ENCODE peak calls at places on chromosomes 5 and 9, in six cellular contexts. K is H9, C is IMR-90, S is mesenchymal stem cell, T is trophoblast cell, Y is H1. V is an unnamed sample.

GRCh38 chr5:145943674-145944121 is 7.3 kb downstream of the SH3RF2 start:
- DNase-seq in K (no peak), C (peak; percentile 25), S (no peak), T (no peak), Y (no peak), V (no peak)

GRCh38 chr5:96091874-96092273 is 130.2 kb upstream of the ELL2 start:
- DNase-seq in K (no peak), C (no peak), S (no peak), T (no peak), Y (no peak), V (no peak)

GRCh38 chr9:128579194-128579593 is 26.8 kb downstream of the SPTAN1 start:
- DNase-seq in K (no peak), C (no peak), S (no peak), T (no peak), Y (no peak), V (no peak)

GRCh38 chr9:109351032-109351431 is 30.2 kb upstream of the EPB41L4B start:
- DNase-seq in K (no peak), C (no peak), S (no peak), T (no peak), Y (no peak), V (no peak)

GRCh38 chr5:36982146-36982545 is 105.6 kb downstream of the NIPBL start:
- DNase-seq in K (no peak), C (peak; percentile 74), S (no peak), T (peak; percentile 6), Y (no peak), V (no peak)

GRCh38 chr9:79946718-79947117 is 375.0 kb downstream of the TLE4 start:
- DNase-seq in K (no peak), C (peak; percentile 32), S (peak; percentile 18), T (no peak), Y (no peak), V (no peak)

GRCh38 chr9:31820426-31820825 is 564.0 kb upstream of the ACO1 start:
- DNase-seq in K (no peak), C (no peak), S (no peak), T (no peak), Y (no peak), V (no peak)

GRCh38 chr9:92147030-92147853 is 32.0 kb upstream of the SPTLC1 start:
- DNase-seq in K (peak; percentile 65), C (peak; percentile 94), S (peak; percentile 98), T (peak; percentile 90), Y (no peak), V (no peak)

GRCh38 chr5:119417891-119418781 is 34.2 kb upstream of the HSD17B4 start:
- DNase-seq in K (no peak), C (peak; percentile 76), S (peak; percentile 81), T (no peak), Y (no peak), V (no peak)

GRCh38 chr5:951940-952596 is 56.5 kb upstream of the NKD2 start:
- DNase-seq in K (no peak), C (no peak), S (no peak), T (no peak), Y (no peak), V (no peak)

GRCh38 chr9:120861935-120862334 is 15.1 kb downstream of the PHF19 start:
- DNase-seq in K (no peak), C (no peak), S (no peak), T (no peak), Y (no peak), V (no peak)
- H3K9ac ChIP-seq in K (no peak overlapping the region), C (no peak overlapping the region), S (no peak overlapping the region), T (no peak overlapping the region), Y (no peak overlapping the region), V (no peak overlapping the region)

DNA sequence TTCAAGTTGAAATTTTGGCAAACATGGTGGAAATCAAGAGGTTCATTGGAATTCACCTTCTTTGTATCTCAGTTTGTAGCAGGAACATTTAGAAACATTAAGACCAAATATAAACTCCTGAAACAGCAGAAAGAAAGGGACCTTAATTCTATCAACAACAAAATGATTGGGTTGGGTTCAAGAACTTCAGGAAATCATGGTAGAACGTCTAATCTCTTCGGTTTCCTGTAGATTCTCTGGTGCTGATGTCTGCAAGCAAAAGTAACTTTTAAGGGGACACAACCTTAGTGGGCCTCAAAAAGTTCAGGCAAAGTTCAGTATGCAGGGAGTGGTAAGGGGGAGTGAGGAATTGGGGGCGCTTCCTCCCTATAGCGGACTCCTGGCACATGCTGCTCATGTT is 3.4 kb downstream of the IL33 start:
- DNase-seq in K (no peak), C (no peak), S (no peak), T (no peak), Y (no peak), V (no peak)
- H3K14ac ChIP-seq in K (no peak overlapping the region), C (no peak overlapping the region), S (no peak overlapping the region), T (no peak overlapping the region), Y (no peak overlapping the region), V (no peak overlapping the region)

GRCh38 chr5:66929995-66930394 is 266.6 kb downstream of the CD180 start:
- DNase-seq in K (no peak), C (no peak), S (no peak), T (no peak), Y (no peak), V (no peak)
- H3K4me1 ChIP-seq in K (no peaks in the 10 kb centered on the region), C (no peaks in the 10 kb centered on the region), S (no peaks in the 10 kb centered on the region), T (no peaks in the 10 kb centered on the region), Y (no peaks in the 10 kb centered on the region), V (no peaks in the 10 kb centered on the region)

DNA sequence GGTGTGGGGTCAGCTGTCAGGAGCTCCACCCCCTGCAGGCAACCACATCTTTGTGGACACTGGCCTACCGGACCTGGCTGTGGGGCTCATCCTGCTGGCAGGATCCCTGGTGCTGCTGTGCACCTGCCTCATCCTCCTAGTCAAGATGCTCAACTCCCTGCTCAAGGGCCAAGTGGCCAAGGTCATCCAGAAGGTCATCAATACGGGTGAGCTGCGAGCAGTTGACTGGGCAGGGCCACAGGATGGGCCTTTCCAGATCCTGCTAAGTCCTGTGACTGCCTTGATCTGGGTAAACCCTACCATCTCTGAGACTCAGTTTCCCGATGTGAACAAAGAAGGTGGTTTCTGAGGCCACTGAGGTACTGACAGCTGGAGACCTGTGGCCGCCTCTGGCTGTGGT is 6.5 kb downstream of the PFN3 start:
- DNase-seq in K (no peak), C (no peak), S (no peak), T (no peak), Y (no peak), V (no peak)
- H3K9ac ChIP-seq in K (no peak overlapping the region), C (no peak overlapping the region), S (no peak overlapping the region), T (no peak overlapping the region), Y (no peak overlapping the region), V (no peak overlapping the region)

GRCh38 chr5:160128632-160129031 is 9.4 kb upstream of the PWWP2A start:
- DNase-seq in K (no peak), C (no peak), S (no peak), T (no peak), Y (no peak), V (no peak)

GRCh38 chr5:160129841-160130240 is 10.6 kb upstream of the PWWP2A start:
- DNase-seq in K (no peak), C (peak; percentile 9), S (no peak), T (no peak), Y (no peak), V (no peak)

GRCh38 chr5:160133918-160134304 is 14.7 kb upstream of the PWWP2A start:
- DNase-seq in K (no peak), C (no peak), S (no peak), T (no peak), Y (no peak), V (no peak)

GRCh38 chr5:160133071-160133917 is 14.0 kb upstream of the PWWP2A start:
- DNase-seq in K (peak; percentile 73), C (no peak), S (peak; percentile 76), T (no peak), Y (peak; percentile 25), V (peak; percentile 53)

DNA sequence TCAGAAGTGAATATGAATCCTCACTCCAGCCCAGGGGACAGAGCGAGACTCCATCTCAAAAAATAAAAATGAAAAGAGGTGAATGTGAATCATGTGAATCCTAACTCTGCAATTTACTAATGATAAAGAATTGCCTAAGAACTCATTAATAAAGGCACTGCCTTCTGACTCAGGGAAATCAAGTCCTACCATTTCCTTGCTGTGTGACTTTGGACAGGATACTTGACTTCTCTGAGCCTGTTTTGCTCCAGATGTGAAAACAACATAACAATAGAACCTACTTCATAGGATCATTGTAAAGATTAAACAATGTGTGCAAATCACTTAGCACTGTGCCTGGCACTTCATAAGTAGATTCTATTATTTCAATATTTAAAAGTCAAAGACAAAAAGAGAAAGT is 15.1 kb upstream of the PWWP2A start:
- DNase-seq in K (no peak), C (no peak), S (no peak), T (no peak), Y (no peak), V (no peak)
- H3K14ac ChIP-seq in K (no peak overlapping the region), C (no peak overlapping the region), S (no peak overlapping the region), T (no peak overlapping the region), Y (no peak overlapping the region), V (no peak overlapping the region)

DNA sequence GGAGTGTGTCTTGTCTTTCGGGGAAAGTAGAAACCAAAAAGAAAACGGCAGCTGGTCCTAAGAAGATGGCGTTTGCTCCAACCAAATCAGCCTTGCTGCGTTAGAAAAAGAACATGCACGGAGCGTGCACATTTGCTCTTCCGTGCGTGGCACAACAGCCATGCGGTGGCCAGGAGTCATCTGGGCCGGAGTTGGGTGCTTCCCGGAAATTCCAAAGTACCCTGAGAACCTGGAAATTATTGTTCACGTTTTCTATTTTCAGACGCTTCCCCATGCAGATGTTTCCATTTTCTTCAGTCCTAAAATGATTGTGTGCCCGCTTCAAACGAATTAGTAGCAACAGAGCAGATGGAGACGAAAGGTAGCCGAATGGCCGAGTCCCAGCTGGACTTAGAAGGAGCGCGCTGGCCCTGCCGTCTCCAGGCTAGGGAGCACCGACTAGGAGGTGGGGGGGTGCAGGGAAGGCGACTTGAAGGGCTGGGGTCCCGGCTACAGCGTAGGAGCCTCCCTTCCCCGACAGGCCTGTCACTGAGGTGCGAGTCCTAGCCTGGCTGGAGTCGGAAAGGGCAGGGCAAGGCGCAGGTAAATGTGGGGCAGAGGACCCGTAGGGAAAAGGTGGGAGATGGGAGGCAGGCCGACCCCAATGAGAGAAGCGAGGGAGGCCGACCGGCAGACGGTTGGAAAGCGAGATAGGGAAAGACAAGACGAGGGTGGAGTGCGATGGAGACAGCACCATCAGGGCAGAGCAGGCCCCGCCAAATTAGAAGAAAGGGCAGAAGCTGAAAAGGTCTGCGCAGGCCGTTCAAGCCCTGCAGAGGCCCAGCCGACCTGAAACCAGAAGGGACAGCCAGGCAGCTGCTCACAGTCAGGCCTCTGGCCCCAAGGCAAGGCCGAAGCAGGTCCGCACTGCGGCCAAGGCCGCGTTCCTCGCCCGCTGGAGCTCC is 1.4 kb downstream of the BARX1 start:
- DNase-seq in K (peak; percentile 55), C (no peak), S (no peak), T (no peak), Y (no peak), V (no peak)
- H3K4me1 ChIP-seq in K (no peaks in the 10 kb centered on the region), C (peaks cover 2% of the 10 kb centered on the region), S (peaks cover 40% of the 10 kb centered on the region), T (peaks cover 23% of the 10 kb centered on the region), Y (peaks cover 38% of the 10 kb centered on the region), V (peaks cover 3% of the 10 kb centered on the region)

GRCh38 chr5:16819522-16820167 is 116.4 kb downstream of the MYO10 start:
- DNase-seq in K (no peak), C (peak; percentile 86), S (peak; percentile 80), T (peak; percentile 62), Y (no peak), V (no peak)
- H3K9ac ChIP-seq in K (no peak overlapping the region), C (no peak overlapping the region), S (peak overlapping the region; percentile 32), T (no peak overlapping the region), Y (no peak overlapping the region), V (no peak overlapping the region)

DNA sequence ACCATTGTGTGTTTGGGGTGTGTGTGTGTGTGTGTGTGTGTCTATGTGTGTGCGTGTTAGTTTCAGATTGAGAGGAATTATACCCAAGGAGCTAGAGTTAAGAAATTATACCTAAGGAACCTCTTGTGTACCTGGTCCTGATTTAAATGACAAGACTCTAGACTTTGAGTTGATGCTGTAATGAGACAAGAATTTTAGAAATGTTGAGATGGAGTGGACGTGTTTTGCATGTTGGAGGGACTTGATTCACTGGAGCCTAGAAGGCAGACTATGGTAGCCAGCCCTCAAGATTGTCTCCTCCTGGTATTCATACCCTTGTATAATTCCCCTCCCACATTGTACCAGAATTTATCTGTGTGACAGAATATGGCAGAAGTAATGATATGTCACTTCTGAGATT is 52.4 kb upstream of the HSPB3 start:
- DNase-seq in K (no peak), C (no peak), S (no peak), T (no peak), Y (no peak), V (no peak)
- H3K14ac ChIP-seq in K (no peak overlapping the region), C (peak overlapping the region; percentile 23), S (no peak overlapping the region), T (peak overlapping the region; percentile 8), Y (no peak overlapping the region), V (no peak overlapping the region)

V was measured in neuronal stem cell.